ENCODE peak calls at places on chromosomes 3 and 15, in five cellular contexts. D, S, C, M and A are unnamed samples.

GRCh38 chr3:124774305-124774673 is 44.0 kb downstream of the UMPS start:
- DNase-seq in M (peak), D (no peak), S (no peak), C (no peak), A (no peak)

GRCh38 chr15:31225356-31225955 is 101.2 kb upstream of the KLF13 start:
- DNase-seq in S (no peak), M (no peak), D (no peak), C (no peak), A (no peak)

GRCh38 chr3:184177331-184177731 is 2.7 kb downstream of the AP2M1 start:
- DNase-seq in C (no peak), D (no peak), M (peak), S (no peak), A (no peak)

GRCh38 chr3:175338775-175339535 is 479.8 kb downstream of the NAALADL2 start:
- DNase-seq in S (no peak), M (peak), D (no peak), C (no peak), A (no peak)

GRCh38 chr3:28077566-28077965 is 163.9 kb upstream of the CMC1 start:
- DNase-seq in M (peak), C (no peak), S (no peak), D (no peak), A (no peak)

GRCh38 chr15:68252925-68253534 is 23.5 kb upstream of the CLN6 start:
- DNase-seq in D (no peak), M (peak), S (no peak), C (no peak), A (no peak)

GRCh38 chr3:196604548-196604947 is 34.9 kb upstream of the NRROS start:
- DNase-seq in M (no peak), D (peak), S (peak), C (no peak), A (no peak)

GRCh38 chr3:126147147-126147931 is 33.0 kb downstream of the ALDH1L1 start:
- DNase-seq in D (no peak), C (no peak), M (no peak), S (no peak), A (no peak)

GRCh38 chr15:57322602-57323250 is 53.6 kb upstream of the CGNL1 start:
- DNase-seq in C (no peak), M (no peak), D (no peak), S (no peak), A (no peak)

GRCh38 chr15:93179704-93180103 is 90.7 kb upstream of the RGMA start:
- DNase-seq in C (no peak), D (no peak), M (no peak), S (no peak), A (no peak)

GRCh38 chr3:51675201-51675611 is 4.2 kb downstream of the TEX264 start:
- DNase-seq in C (no peak), S (peak), D (no peak), M (peak), A (no peak)

GRCh38 chr15:41603941-41604660 is 45.1 kb downstream of the TYRO3 start:
- DNase-seq in M (peak), C (no peak), D (peak), S (peak), A (peak)

GRCh38 chr3:175704366-175705041 is 845.4 kb downstream of the NAALADL2 start:
- DNase-seq in D (no peak), M (peak), S (no peak), C (no peak), A (no peak)

GRCh38 chr3:134250717-134251220 is at the start of gene RYK:
- DNase-seq in M (peak), C (peak), D (peak), S (peak), A (peak)

GRCh38 chr3:132399054-132399929 is 18.0 kb upstream of the DNAJC13 start:
- DNase-seq in S (no peak), M (peak), D (no peak), C (no peak), A (no peak)

GRCh38 chr15:28124841-28125240 is 25.7 kb upstream of the OCA2 start:
- DNase-seq in M (no peak), C (no peak), D (no peak), S (no peak), A (no peak)

GRCh38 chr15:94293411-94294402 is 62.3 kb downstream of the MCTP2 start:
- DNase-seq in M (no peak), C (no peak), D (no peak), S (no peak), A (no peak)

GRCh38 chr3:40096561-40097506 is 212.7 kb upstream of the EIF1B start:
- DNase-seq in C (no peak), M (peak), D (no peak), S (no peak), A (no peak)

GRCh38 chr15:22961661-22962221 is 18.4 kb downstream of the CYFIP1 start:
- DNase-seq in C (no peak), M (no peak), D (no peak), S (no peak), A (no peak)

GRCh38 chr15:87365221-87365620 is 891.3 kb downstream of the NTRK3 start:
- DNase-seq in S (no peak), C (no peak), D (no peak), M (peak), A (no peak)

GRCh38 chr3:32226875-32227500 is 11.5 kb upstream of the CMTM8 start:
- DNase-seq in C (no peak), S (no peak), D (no peak), M (peak), A (no peak)

GRCh38 chr3:183579967-183580720 is 24.6 kb upstream of the KLHL6 start:
- DNase-seq in M (no peak), D (no peak), S (no peak), C (no peak), A (no peak)

GRCh38 chr15:26864664-26865191 is 2.1 kb upstream of the GABRA5 start:
- DNase-seq in S (no peak), C (no peak), M (peak), D (no peak), A (no peak)